ENCODE peak calls at places on chromosomes 7 and 10, in five cellular contexts. One of them, this sample, is unnamed.

GRCh38 chr10:70331486-70332268 is 47.9 kb upstream of the NPFFR1 start:
- DNase-seq in NB4: peak; percentile 99
- DNase-seq in lower lobe of right lung: no peak
- DNase-seq in sigmoid colon: peak; percentile 68
- DNase-seq in A673: peak; percentile 99
- DNase-seq in this sample: peak; percentile 87

GRCh38 chr10:77637986-77638765 is 568 bp upstream of the KCNMA1 start:
- DNase-seq in A673: peak; percentile 32
- DNase-seq in sigmoid colon: peak; percentile 74
- DNase-seq in lower lobe of right lung: peak; percentile 58
- DNase-seq in NB4: no peak
- DNase-seq in this sample: no peak

GRCh38 chr7:11207565-11207964 is 233.9 kb downstream of the PHF14 start:
- DNase-seq in NB4: no peak
- DNase-seq in sigmoid colon: no peak
- DNase-seq in A673: no peak
- DNase-seq in lower lobe of right lung: no peak
- DNase-seq in this sample: no peak

GRCh38 chr10:79391231-79392019 is 44.2 kb downstream of the PPIF start:
- DNase-seq in A673: no peak
- DNase-seq in sigmoid colon: peak; percentile 78
- DNase-seq in lower lobe of right lung: peak; percentile 24
- DNase-seq in NB4: no peak
- DNase-seq in this sample: peak; percentile 43

GRCh38 chr10:52677087-52677486 is 95.5 kb downstream of the MBL2 start:
- DNase-seq in lower lobe of right lung: no peak
- DNase-seq in NB4: no peak
- DNase-seq in A673: no peak
- DNase-seq in sigmoid colon: no peak
- DNase-seq in this sample: no peak

GRCh38 chr10:95865814-95866447 is 41.8 kb upstream of the CC2D2B start:
- DNase-seq in lower lobe of right lung: no peak
- DNase-seq in NB4: no peak
- DNase-seq in A673: no peak
- DNase-seq in sigmoid colon: no peak
- DNase-seq in this sample: no peak

GRCh38 chr7:140674899-140675701 is 2.4 kb downstream of the ADCK2 start:
- DNase-seq in lower lobe of right lung: no peak
- DNase-seq in NB4: peak; percentile 81
- DNase-seq in A673: peak; percentile 44
- DNase-seq in sigmoid colon: peak; percentile 68
- DNase-seq in this sample: peak; percentile 64

GRCh38 chr10:11429439-11430052 is 181.9 kb downstream of the USP6NL start:
- DNase-seq in NB4: no peak
- DNase-seq in lower lobe of right lung: no peak
- DNase-seq in A673: no peak
- DNase-seq in sigmoid colon: no peak
- DNase-seq in this sample: no peak

GRCh38 chr10:43055991-43056567 is 20.8 kb upstream of the RET start:
- DNase-seq in NB4: no peak
- DNase-seq in A673: no peak
- DNase-seq in sigmoid colon: peak; percentile 33
- DNase-seq in lower lobe of right lung: peak; percentile 24
- DNase-seq in this sample: peak; percentile 17

GRCh38 chr10:31619410-31620095 is 300.5 kb downstream of the ZEB1 start:
- DNase-seq in NB4: no peak
- DNase-seq in sigmoid colon: peak; percentile 70
- DNase-seq in A673: no peak
- DNase-seq in lower lobe of right lung: no peak
- DNase-seq in this sample: no peak

GRCh38 chr7:116399808-116400207 is 99.7 kb upstream of the CAV2 start:
- DNase-seq in A673: peak; percentile 43
- DNase-seq in NB4: no peak
- DNase-seq in lower lobe of right lung: no peak
- DNase-seq in sigmoid colon: no peak
- DNase-seq in this sample: no peak

GRCh38 chr7:155216475-155217272 is 81.0 kb upstream of the INSIG1 start:
- DNase-seq in NB4: peak; percentile 65
- DNase-seq in A673: no peak
- DNase-seq in sigmoid colon: peak; percentile 20
- DNase-seq in lower lobe of right lung: no peak
- DNase-seq in this sample: no peak

GRCh38 chr7:110853263-110853662 is 237.7 kb upstream of the LRRN3 start:
- DNase-seq in NB4: no peak
- DNase-seq in lower lobe of right lung: no peak
- DNase-seq in A673: no peak
- DNase-seq in sigmoid colon: no peak
- DNase-seq in this sample: no peak

GRCh38 chr7:19215421-19215820 is 70.2 kb upstream of the FERD3L start:
- DNase-seq in NB4: no peak
- DNase-seq in lower lobe of right lung: no peak
- DNase-seq in sigmoid colon: no peak
- DNase-seq in A673: peak; percentile 39
- DNase-seq in this sample: no peak

DNA sequence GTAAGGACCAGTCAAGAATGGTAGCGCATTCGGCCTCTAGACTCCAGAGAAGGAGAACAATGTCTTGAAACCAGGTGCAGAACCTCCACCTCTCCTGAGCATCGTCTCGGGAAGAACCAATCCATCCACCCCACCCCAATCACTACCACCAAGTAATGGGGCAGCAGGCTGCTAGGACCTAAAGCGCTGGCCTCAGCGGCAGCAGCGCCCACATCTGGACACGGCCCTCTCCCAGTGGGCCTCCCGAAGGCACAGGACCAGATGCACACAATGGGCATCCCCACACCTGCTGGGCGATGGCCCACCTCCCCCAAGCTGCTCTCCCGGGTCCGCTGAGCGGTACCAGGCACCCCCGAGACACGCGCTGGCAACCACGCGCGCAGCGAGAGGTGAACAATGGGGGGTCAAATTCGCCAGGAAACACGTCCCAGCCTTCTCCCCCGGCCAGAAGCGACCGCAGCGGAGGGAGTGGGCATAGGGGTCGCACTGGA is 631 bp downstream of the CTTNBP2 start:
- DNase-seq in A673: peak; percentile 48
- DNase-seq in sigmoid colon: peak; percentile 68
- DNase-seq in lower lobe of right lung: no peak
- DNase-seq in NB4: no peak
- DNase-seq in this sample: no peak
- TF ChIP-seq CTCF in A673: no peak
- TF ChIP-seq CTCF in sigmoid colon: no peak
- TF ChIP-seq CTCF in lower lobe of right lung: no peak
- TF ChIP-seq CTCF in NB4: no peak
- TF ChIP-seq CTCF in this sample: no peak

GRCh38 chr10:93816123-93816747 is 58.5 kb downstream of the LGI1 start:
- DNase-seq in NB4: peak; percentile 68
- DNase-seq in sigmoid colon: peak; percentile 78
- DNase-seq in lower lobe of right lung: peak; percentile 67
- DNase-seq in A673: peak; percentile 83
- DNase-seq in this sample: no peak

GRCh38 chr10:93818086-93818485 is 60.4 kb downstream of the LGI1 start:
- DNase-seq in lower lobe of right lung: no peak
- DNase-seq in A673: no peak
- DNase-seq in sigmoid colon: no peak
- DNase-seq in NB4: no peak
- DNase-seq in this sample: no peak

GRCh38 chr10:93820434-93820833 is 62.7 kb downstream of the LGI1 start:
- DNase-seq in NB4: no peak
- DNase-seq in lower lobe of right lung: no peak
- DNase-seq in A673: peak; percentile 55
- DNase-seq in sigmoid colon: no peak
- DNase-seq in this sample: no peak

GRCh38 chr10:93819520-93819919 is 61.8 kb downstream of the LGI1 start:
- DNase-seq in sigmoid colon: no peak
- DNase-seq in NB4: no peak
- DNase-seq in lower lobe of right lung: no peak
- DNase-seq in A673: no peak
- DNase-seq in this sample: no peak

GRCh38 chr10:93821051-93821772 is 63.5 kb downstream of the LGI1 start:
- DNase-seq in lower lobe of right lung: no peak
- DNase-seq in A673: peak; percentile 57
- DNase-seq in sigmoid colon: no peak
- DNase-seq in NB4: peak; percentile 36
- DNase-seq in this sample: no peak
- TF ChIP-seq CTCF in lower lobe of right lung: peak; percentile 53
- TF ChIP-seq CTCF in A673: peak; percentile 65
- TF ChIP-seq CTCF in sigmoid colon: no peak
- TF ChIP-seq CTCF in NB4: peak; percentile 18
- TF ChIP-seq CTCF in this sample: peak; percentile 17

DNA sequence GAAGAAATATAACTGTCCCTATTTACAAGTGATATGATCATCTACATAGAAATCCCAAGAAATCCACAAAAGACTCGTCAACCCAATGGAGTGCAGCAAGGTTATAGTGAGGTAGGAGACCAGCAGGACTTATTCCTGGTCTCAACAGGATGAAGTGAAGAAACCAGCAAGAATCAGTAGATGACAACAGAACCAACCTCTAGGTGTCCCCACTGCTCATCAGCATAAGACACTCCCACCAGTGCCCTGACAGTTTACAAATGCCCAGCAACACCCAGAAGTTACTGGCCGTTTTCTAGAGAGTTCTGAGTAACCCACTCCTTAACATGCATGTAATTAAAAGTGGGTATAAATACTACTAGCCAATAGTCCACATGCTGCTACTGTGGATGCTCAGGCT is 470.5 kb upstream of the LRRTM3 start:
- DNase-seq in lower lobe of right lung: no peak
- DNase-seq in NB4: peak; percentile 36
- DNase-seq in sigmoid colon: no peak
- DNase-seq in A673: peak; percentile 1
- DNase-seq in this sample: no peak
- TF ChIP-seq CTCF in lower lobe of right lung: no peak
- TF ChIP-seq CTCF in NB4: peak; percentile 18
- TF ChIP-seq CTCF in sigmoid colon: no peak
- TF ChIP-seq CTCF in A673: no peak
- TF ChIP-seq CTCF in this sample: no peak

GRCh38 chr7:130213820-130214219 is 6.2 kb downstream of the SSMEM1 start:
- DNase-seq in A673: no peak
- DNase-seq in NB4: no peak
- DNase-seq in sigmoid colon: no peak
- DNase-seq in lower lobe of right lung: no peak
- DNase-seq in this sample: no peak

GRCh38 chr7:130219086-130219620 is 11.5 kb downstream of the SSMEM1 start:
- DNase-seq in A673: no peak
- DNase-seq in sigmoid colon: no peak
- DNase-seq in lower lobe of right lung: no peak
- DNase-seq in NB4: no peak
- DNase-seq in this sample: no peak

GRCh38 chr7:130219871-130220270 is 12.2 kb downstream of the SSMEM1 start:
- DNase-seq in lower lobe of right lung: no peak
- DNase-seq in sigmoid colon: no peak
- DNase-seq in A673: no peak
- DNase-seq in NB4: no peak
- DNase-seq in this sample: no peak

GRCh38 chr7:130216025-130216424 is 8.4 kb downstream of the SSMEM1 start:
- DNase-seq in A673: no peak
- DNase-seq in lower lobe of right lung: no peak
- DNase-seq in sigmoid colon: no peak
- DNase-seq in NB4: no peak
- DNase-seq in this sample: no peak

GRCh38 chr7:130216750-130217149 is 9.1 kb downstream of the SSMEM1 start:
- DNase-seq in NB4: no peak
- DNase-seq in sigmoid colon: no peak
- DNase-seq in lower lobe of right lung: no peak
- DNase-seq in A673: no peak
- DNase-seq in this sample: no peak
- TF ChIP-seq CTCF in NB4: no peak
- TF ChIP-seq CTCF in sigmoid colon: no peak
- TF ChIP-seq CTCF in lower lobe of right lung: no peak
- TF ChIP-seq CTCF in A673: no peak
- TF ChIP-seq CTCF in this sample: no peak

GRCh38 chr7:123747620-123748141 is 1.1 kb downstream of the WASL start:
- DNase-seq in lower lobe of right lung: peak; percentile 57
- DNase-seq in sigmoid colon: peak; percentile 71
- DNase-seq in A673: peak; percentile 71
- DNase-seq in NB4: peak; percentile 89
- DNase-seq in this sample: no peak
- TF ChIP-seq CTCF in lower lobe of right lung: no peak
- TF ChIP-seq CTCF in sigmoid colon: no peak
- TF ChIP-seq CTCF in A673: no peak
- TF ChIP-seq CTCF in NB4: no peak
- TF ChIP-seq CTCF in this sample: no peak

This sample was measured in CD14-positive monocyte.